ENCODE peak calls at places on chromosomes 4 and X, in five cellular contexts. X is psoas muscle; S is right cardiac atrium; U is thoracic aorta; F is CD8-positive, alpha-beta T cell. M is an unnamed sample.

GRCh38 chr4:2793578-2793919 is 664 bp downstream of the SH3BP2 start:
- DNase-seq in U (no peak), S (peak; percentile 69), F (no peak), X (peak; percentile 67), M (peak; percentile 56)

GRCh38 chr4:40316782-40317635 is 18.1 kb upstream of the CHRNA9 start:
- DNase-seq in F (peak; percentile 39), U (no peak), S (no peak), X (no peak), M (peak; percentile 60)

GRCh38 chr4:181968371-181968770 is 274.8 kb upstream of the TENM3 start:
- DNase-seq in S (no peak), X (no peak), F (no peak), U (no peak), M (no peak)

GRCh38 chr4:100842856-100843255 is 325.0 kb upstream of the EMCN start:
- DNase-seq in S (no peak), X (no peak), F (no peak), U (no peak), M (no peak)

GRCh38 chrX:9340619-9341304 is 124.1 kb upstream of the TBL1X start:
- DNase-seq in S (peak; percentile 18), X (peak; percentile 59), U (no peak), F (no peak), M (peak; percentile 40)

GRCh38 chrX:15781964-15782711 is 8.1 kb upstream of the ZRSR2 start:
- DNase-seq in S (no peak), F (no peak), U (no peak), X (no peak), M (no peak)

GRCh38 chrX:101407167-101407747 is 468 bp downstream of the GLA start:
- DNase-seq in U (no peak), S (no peak), F (no peak), X (no peak), M (no peak)

GRCh38 chrX:136497556-136498048 is at the start of gene HTATSF1:
- DNase-seq in F (peak; percentile 1), U (no peak), X (peak; percentile 51), S (no peak), M (no peak)

GRCh38 chr4:70833701-70834100 is 6.0 kb downstream of the GRSF1 start:
- DNase-seq in S (no peak), U (no peak), X (no peak), F (no peak), M (no peak)

GRCh38 chr4:88533937-88534750 is 10.6 kb upstream of the PYURF start:
- DNase-seq in F (no peak), X (no peak), S (no peak), U (no peak), M (no peak)

GRCh38 chr4:37682701-37683401 is 3.3 kb downstream of the RELL1 start:
- DNase-seq in F (no peak), X (no peak), U (no peak), S (no peak), M (no peak)

GRCh38 chr4:102642571-102643298 is 118.0 kb downstream of the MANBA start:
- DNase-seq in S (peak; percentile 20), F (no peak), X (no peak), U (no peak), M (no peak)

GRCh38 chrX:38847903-38848230 is 46.6 kb downstream of the MID1IP1 start:
- DNase-seq in U (no peak), F (no peak), X (no peak), S (no peak), M (no peak)

GRCh38 chrX:38652934-38653442 is 91.6 kb downstream of the TSPAN7 start:
- DNase-seq in F (no peak), X (no peak), U (no peak), S (no peak), M (no peak)

GRCh38 chr4:38894340-38894982 is 26.9 kb downstream of the FAM114A1 start:
- DNase-seq in F (no peak), X (no peak), U (no peak), S (no peak), M (no peak)

GRCh38 chr4:473575-474457 is 25.1 kb downstream of the ZNF721 start:
- DNase-seq in X (peak; percentile 95), U (peak; percentile 85), S (peak; percentile 94), F (peak; percentile 85), M (peak; percentile 93)

GRCh38 chr4:475962-476361 is 23.0 kb downstream of the ZNF721 start:
- DNase-seq in X (no peak), U (no peak), S (no peak), F (no peak), M (no peak)

GRCh38 chr4:477686-478085 is 21.3 kb downstream of the ZNF721 start:
- DNase-seq in X (no peak), S (no peak), U (no peak), F (no peak), M (no peak)

GRCh38 chr4:476501-476900 is 22.5 kb downstream of the ZNF721 start:
- DNase-seq in X (no peak), F (no peak), S (no peak), U (no peak), M (no peak)

GRCh38 chr4:472881-473574 is 25.9 kb downstream of the ZNF721 start:
- DNase-seq in F (no peak), X (no peak), S (no peak), U (no peak), M (no peak)
- H3K9me3 ChIP-seq in F (peaks cover 26% of the 10 kb centered on the region), X (peaks cover 38% of the 10 kb centered on the region), S (no peaks in the 10 kb centered on the region), U (peaks cover 25% of the 10 kb centered on the region), M (no peaks in the 10 kb centered on the region)

GRCh38 chr4:109315341-109315740 is 12.9 kb upstream of the COL25A1 start:
- DNase-seq in U (no peak), F (no peak), S (no peak), X (no peak), M (no peak)

GRCh38 chr4:109313168-109314133 is 11.0 kb upstream of the COL25A1 start:
- DNase-seq in S (no peak), U (no peak), X (no peak), F (no peak), M (no peak)

GRCh38 chr4:109319684-109320083 is 17.2 kb upstream of the COL25A1 start:
- DNase-seq in U (no peak), S (no peak), X (no peak), F (no peak), M (no peak)

GRCh38 chr4:109319156-109319555 is 16.7 kb upstream of the COL25A1 start:
- DNase-seq in S (no peak), F (no peak), X (no peak), U (no peak), M (no peak)

GRCh38 chr4:109315818-109316217 is 13.4 kb upstream of the COL25A1 start:
- DNase-seq in U (no peak), F (no peak), X (no peak), S (no peak), M (no peak)
- H3K9me3 ChIP-seq in U (no peaks in the 10 kb centered on the region), F (peaks cover 7% of the 10 kb centered on the region), X (peaks cover 5% of the 10 kb centered on the region), S (no peaks in the 10 kb centered on the region), M (peaks cover 3% of the 10 kb centered on the region)

GRCh38 chrX:7116081-7116480 is 31.4 kb upstream of the STS start:
- DNase-seq in X (no peak), S (no peak), U (no peak), F (no peak), M (no peak)
- H3K9me3 ChIP-seq in X (no peaks in the 10 kb centered on the region), S (no peaks in the 10 kb centered on the region), U (no peaks in the 10 kb centered on the region), F (no peaks in the 10 kb centered on the region), M (no peaks in the 10 kb centered on the region)

DNA sequence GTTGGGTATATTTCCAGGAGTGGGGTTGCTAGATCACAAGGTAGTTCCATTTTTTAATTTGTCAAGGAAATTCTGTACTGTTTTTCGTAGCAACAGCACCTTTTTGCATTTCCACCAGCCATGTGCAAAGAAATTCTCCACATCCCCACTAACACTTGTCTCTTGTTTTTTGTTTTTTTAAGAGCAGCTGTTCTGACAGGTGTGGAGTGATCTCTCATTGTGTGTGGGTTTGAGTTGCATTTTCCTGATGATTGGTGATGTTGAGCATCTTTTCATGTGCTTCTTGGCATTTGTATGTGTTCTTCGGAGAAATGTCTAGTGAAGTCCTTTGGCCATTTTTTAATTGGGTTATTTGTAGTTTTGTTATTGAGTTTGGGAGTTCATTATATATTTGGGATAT is 80.3 kb upstream of the PUDP start:
- DNase-seq in F (no peak), X (no peak), U (no peak), S (no peak), M (no peak)
- H3K9me3 ChIP-seq in F (no peaks in the 10 kb centered on the region), X (no peaks in the 10 kb centered on the region), U (no peaks in the 10 kb centered on the region), S (no peaks in the 10 kb centered on the region), M (no peaks in the 10 kb centered on the region)

DNA sequence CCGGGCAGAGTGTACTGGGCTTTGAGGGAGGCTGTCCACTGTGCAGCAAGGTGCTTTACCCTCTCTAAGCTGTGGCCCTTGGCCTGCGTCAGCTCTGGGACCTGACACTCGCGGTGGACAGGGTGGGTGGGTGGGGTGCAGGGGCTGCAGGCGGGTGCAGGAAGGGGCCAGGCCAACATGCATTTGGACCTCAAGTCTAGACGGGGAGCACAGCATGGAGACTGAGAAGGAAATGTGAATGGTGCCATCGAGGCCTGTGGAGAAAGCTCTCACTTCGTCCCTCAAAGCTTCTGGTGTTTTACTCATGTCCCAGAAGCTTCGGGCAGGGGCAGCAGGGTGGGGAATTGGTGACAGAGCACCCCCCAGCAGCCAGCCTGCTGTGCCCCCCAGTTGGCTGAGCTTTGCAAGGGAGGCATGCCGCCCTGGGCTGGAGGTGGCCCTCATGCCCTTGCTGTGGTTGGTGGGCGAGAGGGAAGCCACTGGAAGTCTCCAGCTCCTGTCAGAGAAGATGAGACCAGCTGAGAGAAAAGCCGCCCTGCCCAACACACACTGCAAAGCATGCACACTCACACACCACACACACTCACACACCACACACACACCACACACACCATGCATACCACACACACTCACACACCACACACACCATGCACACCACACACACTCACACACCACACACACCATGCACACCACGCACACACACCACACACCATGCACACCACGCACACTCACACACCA is 12.3 kb downstream of the PNMA6E start:
- DNase-seq in F (no peak), X (no peak), U (no peak), S (no peak), M (no peak)
- H3K9me3 ChIP-seq in F (no peaks in the 10 kb centered on the region), X (no peaks in the 10 kb centered on the region), U (no peaks in the 10 kb centered on the region), S (no peaks in the 10 kb centered on the region), M (no peaks in the 10 kb centered on the region)

GRCh38 chrX:140507982-140508305 is 3.1 kb upstream of the SOX3 start:
- DNase-seq in F (no peak), S (no peak), U (no peak), X (no peak), M (no peak)

GRCh38 chrX:140508958-140509357 is 4.1 kb upstream of the SOX3 start:
- DNase-seq in X (no peak), S (no peak), F (no peak), U (no peak), M (no peak)

GRCh38 chrX:140510895-140511295 is 6.0 kb upstream of the SOX3 start:
- DNase-seq in F (no peak), X (no peak), U (no peak), S (no peak), M (no peak)

GRCh38 chrX:140509468-140510305 is 4.8 kb upstream of the SOX3 start:
- DNase-seq in U (no peak), S (no peak), F (no peak), X (no peak), M (no peak)

DNA sequence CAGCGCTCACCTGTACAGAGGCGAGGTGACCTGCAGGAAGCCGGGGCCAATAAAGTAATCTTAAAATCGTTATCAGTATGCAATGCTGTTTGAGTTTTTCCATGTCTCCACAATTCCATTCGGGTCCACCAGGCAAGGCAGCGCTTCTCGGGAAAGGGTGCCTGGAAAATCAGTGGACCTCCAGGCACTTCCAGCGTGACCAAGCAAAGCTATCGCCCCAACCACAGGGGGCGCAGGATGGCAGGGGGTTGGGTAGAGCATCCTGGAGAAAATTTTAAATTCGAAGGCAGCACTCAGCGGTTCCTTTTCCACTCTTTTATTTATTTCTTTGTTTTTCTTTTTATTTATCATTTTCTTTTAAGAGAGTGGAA is 5.4 kb upstream of the SOX3 start:
- DNase-seq in X (no peak), F (no peak), S (no peak), U (no peak), M (no peak)
- H3K9me3 ChIP-seq in X (no peaks in the 10 kb centered on the region), F (no peaks in the 10 kb centered on the region), S (no peaks in the 10 kb centered on the region), U (no peaks in the 10 kb centered on the region), M (no peaks in the 10 kb centered on the region)

M was measured in ovary.